ENCODE peak calls at places on chromosome 1, in four cellular contexts. P is Caki2, O is colonic mucosa, X is T follicular helper cell. F is an unnamed sample.

GRCh38 chr1:23483327-23484252 is at the start of gene ASAP3:
- DNase-seq in P (no peak), O (peak; percentile 46), X (peak; percentile 1), F (peak; percentile 57)

GRCh38 chr1:216903389-216903754 is 180.1 kb upstream of the ESRRG start:
- DNase-seq in P (peak; percentile 37), O (no peak), X (no peak), F (no peak)

GRCh38 chr1:178941261-178941689 is 70.4 kb upstream of the ANGPTL1 start:
- DNase-seq in P (no peak), O (no peak), X (no peak), F (peak; percentile 32)

GRCh38 chr1:170494369-170494768 is 37.6 kb upstream of the GORAB start:
- DNase-seq in P (no peak), O (peak; percentile 56), X (no peak), F (no peak)

GRCh38 chr1:81377406-81377805 is 423.3 kb upstream of the ADGRL2 start:
- DNase-seq in P (no peak), O (peak; percentile 23), X (no peak), F (no peak)

GRCh38 chr1:167548059-167548932 is 5.3 kb downstream of the CREG1 start:
- DNase-seq in P (peak; percentile 30), O (no peak), X (no peak), F (no peak)

GRCh38 chr1:117592155-117592554 is 13.7 kb upstream of the TENT5C start:
- DNase-seq in P (no peak), O (peak; percentile 77), X (no peak), F (no peak)

GRCh38 chr1:174160109-174160473 is 771 bp downstream of the RABGAP1L start:
- DNase-seq in P (no peak), O (peak; percentile 73), X (peak; percentile 1), F (no peak)

GRCh38 chr1:160997323-160998038 is 23.5 kb downstream of the F11R start:
- DNase-seq in P (peak; percentile 35), O (peak; percentile 79), X (peak; percentile 26), F (peak; percentile 56)

GRCh38 chr1:208136459-208137143 is 107.6 kb downstream of the PLXNA2 start:
- DNase-seq in P (no peak), O (no peak), X (no peak), F (no peak)

GRCh38 chr1:19074361-19074901 is 118.0 kb upstream of the IFFO2 start:
- DNase-seq in P (no peak), O (no peak), X (peak; percentile 61), F (no peak)

GRCh38 chr1:161044908-161045748 is 649 bp downstream of the USF1 start:
- DNase-seq in P (peak; percentile 61), O (peak; percentile 81), X (peak; percentile 28), F (peak; percentile 79)

GRCh38 chr1:25083481-25084345 is 148.6 kb downstream of the SYF2 start:
- DNase-seq in P (no peak), O (no peak), X (no peak), F (no peak)

GRCh38 chr1:168335500-168335899 is 54.8 kb downstream of the TBX19 start:
- DNase-seq in P (no peak), O (no peak), X (no peak), F (no peak)

GRCh38 chr1:16420719-16421118 is 16.5 kb downstream of the SPATA21 start:
- DNase-seq in P (no peak), O (no peak), X (no peak), F (no peak)

GRCh38 chr1:145926706-145927072 is 595 bp downstream of the RBM8A start:
- DNase-seq in P (no peak), O (no peak), X (no peak), F (no peak)

GRCh38 chr1:29657816-29658215 is 421.5 kb downstream of the PTPRU start:
- DNase-seq in P (no peak), O (peak; percentile 2), X (no peak), F (peak; percentile 29)

GRCh38 chr1:112114540-112114939 is 125.1 kb upstream of the KCND3 start:
- DNase-seq in P (no peak), O (no peak), X (no peak), F (no peak)

GRCh38 chr1:906532-907420 is 16.9 kb upstream of the SAMD11 start:
- DNase-seq in P (no peak), O (peak; percentile 68), X (no peak), F (peak; percentile 50)

GRCh38 chr1:247056071-247056470 is 22.5 kb downstream of the ZNF670 start:
- DNase-seq in P (no peak), O (no peak), X (no peak), F (no peak)

GRCh38 chr1:180363596-180363995 is 133.5 kb downstream of the LHX4 start:
- DNase-seq in P (no peak), O (no peak), X (no peak), F (no peak)

GRCh38 chr1:19007491-19008441 is 51.3 kb upstream of the IFFO2 start:
- DNase-seq in P (no peak), O (peak; percentile 60), X (no peak), F (no peak)

GRCh38 chr1:160214481-160215140 is 9.4 kb downstream of the PEA15 start:
- DNase-seq in P (no peak), O (peak; percentile 47), X (no peak), F (no peak)

GRCh38 chr1:25782608-25783201 is 17.3 kb upstream of the SELENON start:
- DNase-seq in P (no peak), O (no peak), X (no peak), F (no peak)

GRCh38 chr1:247131236-247131635 is 27.1 kb upstream of the ZNF669 start:
- DNase-seq in P (no peak), O (no peak), X (no peak), F (no peak)

GRCh38 chr1:235567812-235568444 is 63.7 kb upstream of the B3GALNT2 start:
- DNase-seq in P (no peak), O (no peak), X (no peak), F (peak; percentile 13)

GRCh38 chr1:153488731-153489130 is 28.3 kb upstream of the S100A7 start:
- DNase-seq in P (no peak), O (no peak), X (no peak), F (no peak)

GRCh38 chr1:26696191-26696644 is 403 bp downstream of the ARID1A start:
- DNase-seq in P (no peak), O (no peak), X (no peak), F (no peak)

GRCh38 chr1:22502167-22502566 is 50.5 kb downstream of the ZBTB40 start:
- DNase-seq in P (no peak), O (no peak), X (no peak), F (no peak)

GRCh38 chr1:162168261-162168660 is 98.8 kb downstream of the NOS1AP start:
- DNase-seq in P (no peak), O (peak; percentile 29), X (no peak), F (no peak)

GRCh38 chr1:46094454-46094853 is 38.0 kb downstream of the PIK3R3 start:
- DNase-seq in P (no peak), O (no peak), X (no peak), F (no peak)

GRCh38 chr1:205354259-205354904 is 2.3 kb downstream of the KLHDC8A start:
- DNase-seq in P (peak; percentile 28), O (peak; percentile 77), X (peak; percentile 52), F (no peak)

GRCh38 chr1:9466780-9467755 is 72.2 kb upstream of the SLC25A33 start:
- DNase-seq in P (no peak), O (no peak), X (no peak), F (no peak)

GRCh38 chr1:239040523-239040922 is 345.8 kb upstream of the CHRM3 start:
- DNase-seq in P (no peak), O (no peak), X (no peak), F (no peak)

GRCh38 chr1:32701951-32702598 is 495 bp downstream of the SYNC start:
- DNase-seq in P (no peak), O (peak; percentile 39), X (no peak), F (peak; percentile 55)

GRCh38 chr1:84689514-84690396 is 506 bp downstream of the SSX2IP start:
- DNase-seq in P (peak; percentile 41), O (peak; percentile 51), X (no peak), F (peak; percentile 85)